ENCODE peak calls at places on chromosomes 7 and 10, in four cellular contexts. X is upper lobe of right lung, B is lower leg skin, J is psoas muscle. Y is an unnamed sample.
A peak's percentile ranks its signal among the peaks of the same experiment; 100 is the strongest.

GRCh38 chr7:38368191-38368605 is 94.8 kb upstream of the TARP start:
- DNase-seq in J (peak; percentile 73), X (peak; percentile 84), B (no peak), Y (no peak)

GRCh38 chr10:75982611-75983369 is 551.4 kb downstream of the LRMDA start:
- DNase-seq in B (peak; percentile 72), J (peak; percentile 51), X (no peak), Y (no peak)

GRCh38 chr7:56105508-56105907 is 768 bp downstream of the CHCHD2 start:
- DNase-seq in J (no peak), B (no peak), X (no peak), Y (no peak)

GRCh38 chr10:120477723-120478270 is 20.8 kb downstream of the PLPP4 start:
- DNase-seq in X (no peak), J (no peak), B (no peak), Y (no peak)

GRCh38 chr10:78856421-78856820 is 212.3 kb upstream of the ZMIZ1 start:
- DNase-seq in J (peak; percentile 90), X (no peak), B (no peak), Y (no peak)

GRCh38 chr7:87347207-87347606 is 1.7 kb downstream of the CROT start:
- DNase-seq in J (no peak), X (no peak), B (no peak), Y (no peak)

GRCh38 chr7:136923111-136923510 is 54.7 kb downstream of the CHRM2 start:
- DNase-seq in X (no peak), B (no peak), J (no peak), Y (no peak)

GRCh38 chr10:21363087-21363752 is 162.3 kb downstream of the SKIDA1 start:
- DNase-seq in J (no peak), B (no peak), X (no peak), Y (no peak)

GRCh38 chr7:113118074-113118959 is at the start of gene SMIM30:
- DNase-seq in B (peak; percentile 93), J (peak; percentile 94), X (peak; percentile 95), Y (peak; percentile 92)

GRCh38 chr10:6239213-6239991 is 36.7 kb downstream of the PFKFB3 start:
- DNase-seq in J (no peak), B (peak; percentile 76), X (no peak), Y (peak; percentile 51)

GRCh38 chr7:28572321-28573058 is 160.2 kb downstream of the CREB5 start:
- DNase-seq in J (no peak), B (no peak), X (no peak), Y (no peak)

GRCh38 chr10:96360331-96360730 is 1.5 kb upstream of the OPALIN start:
- DNase-seq in J (no peak), B (no peak), X (no peak), Y (no peak)

GRCh38 chr10:123154943-123155505 is 822 bp downstream of the BUB3 start:
- DNase-seq in B (no peak), X (peak; percentile 72), J (no peak), Y (no peak)

GRCh38 chr7:21887353-21887752 is 58.3 kb downstream of the CDCA7L start:
- DNase-seq in X (no peak), J (no peak), B (no peak), Y (no peak)

GRCh38 chr10:84269773-84270172 is 24.9 kb downstream of the RGR start:
- DNase-seq in J (no peak), B (no peak), X (no peak), Y (no peak)

GRCh38 chr10:110344622-110345021 is 39.9 kb upstream of the SMNDC1 start:
- DNase-seq in J (no peak), X (no peak), B (no peak), Y (no peak)

GRCh38 chr10:125162181-125162906 is 2.0 kb upstream of the CTBP2 start:
- DNase-seq in X (peak; percentile 72), B (no peak), J (no peak), Y (no peak)

GRCh38 chr7:88233828-88234227 is 14.0 kb upstream of the SRI start:
- DNase-seq in X (no peak), B (no peak), J (no peak), Y (no peak)

GRCh38 chr7:114293289-114294012 is 121.2 kb upstream of the FOXP2 start:
- DNase-seq in B (no peak), X (no peak), J (no peak), Y (no peak)

GRCh38 chr10:28983799-28984198 is 305.1 kb upstream of the LYZL1 start:
- DNase-seq in X (no peak), J (no peak), B (no peak), Y (no peak)

GRCh38 chr7:33880787-33881186 is 24.6 kb upstream of the BMPER start:
- DNase-seq in B (no peak), X (no peak), J (no peak), Y (no peak)

GRCh38 chr10:132571565-132572544 is 34.3 kb downstream of the INPP5A start:
- DNase-seq in J (peak; percentile 87), X (no peak), B (no peak), Y (peak; percentile 60)

GRCh38 chr7:8433477-8434289 is at the start of gene NXPH1:
- DNase-seq in J (no peak), X (peak; percentile 62), B (no peak), Y (no peak)

GRCh38 chr7:81514546-81514945 is 255.3 kb downstream of the HGF start:
- DNase-seq in X (no peak), B (no peak), J (no peak), Y (no peak)

GRCh38 chr7:139753079-139753692 is 24.6 kb downstream of the HIPK2 start:
- DNase-seq in X (no peak), B (no peak), J (no peak), Y (no peak)

GRCh38 chr10:28684157-28684985 is 7.0 kb downstream of the BAMBI start:
- DNase-seq in X (no peak), J (no peak), B (no peak), Y (no peak)

GRCh38 chr10:83212632-83213349 is 926.5 kb upstream of the GHITM start:
- DNase-seq in J (no peak), B (no peak), X (no peak), Y (no peak)

GRCh38 chr10:128499486-128499885 is 373.3 kb upstream of the MKI67 start:
- DNase-seq in J (no peak), B (no peak), X (peak; percentile 57), Y (no peak)

GRCh38 chr10:23556727-23557440 is 118.0 kb downstream of the OTUD1 start:
- DNase-seq in J (no peak), B (no peak), X (no peak), Y (no peak)

GRCh38 chr10:58919927-58920654 is 256.4 kb upstream of the PHYHIPL start:
- DNase-seq in B (no peak), X (no peak), J (no peak), Y (no peak)

GRCh38 chr10:45428611-45429510 is 54.8 kb downstream of the ALOX5 start:
- DNase-seq in X (peak; percentile 48), B (no peak), J (no peak), Y (no peak)

GRCh38 chr10:18473424-18474110 is 177.8 kb downstream of the NSUN6 start:
- DNase-seq in X (no peak), B (no peak), J (no peak), Y (no peak)

GRCh38 chr10:121527690-121528089 is 70.6 kb downstream of the FGFR2 start:
- DNase-seq in B (no peak), X (no peak), J (no peak), Y (peak; percentile 73)

GRCh38 chr7:137664846-137665245 is 181.9 kb downstream of the DGKI start:
- DNase-seq in X (no peak), J (no peak), B (no peak), Y (no peak)

GRCh38 chr10:28381465-28381864 is 78.6 kb upstream of the MPP7 start:
- DNase-seq in B (no peak), J (no peak), X (no peak), Y (no peak)

GRCh38 chr7:149729983-149730801 is 43.2 kb downstream of the ZNF467 start:
- DNase-seq in J (peak; percentile 81), B (no peak), X (peak; percentile 55), Y (no peak)

GRCh38 chr7:24827589-24827988 is 70.3 kb upstream of the GSDME start:
- DNase-seq in B (peak; percentile 9), X (no peak), J (no peak), Y (no peak)

GRCh38 chr7:55066479-55066878 is 47.7 kb downstream of the EGFR start:
- DNase-seq in B (no peak), X (no peak), J (no peak), Y (no peak)

GRCh38 chr7:100894860-100895700 is 608 bp downstream of the ACHE start:
- DNase-seq in J (peak; percentile 89), X (peak; percentile 80), B (no peak), Y (no peak)

Y was measured in uterus.